ENCODE peak calls at places on chromosomes 13 and 19, in five cellular contexts. J, U, E, N and O are unnamed samples.
A peak's percentile ranks its signal among the peaks of the same experiment; 100 is the strongest.

GRCh38 chr13:67117010-67117550 is 113.1 kb downstream of the PCDH9 start:
- DNase-seq in J (no peak), U (no peak), E (no peak), N (no peak), O (no peak)

GRCh38 chr19:56836059-56836458 is 4.5 kb downstream of the PEG3 start:
- DNase-seq in J (no peak), U (no peak), E (no peak), N (no peak), O (no peak)

GRCh38 chr19:42092350-42092749 is 16.4 kb downstream of the ZNF574 start:
- DNase-seq in J (peak; percentile 52), U (peak; percentile 63), E (peak; percentile 44), N (no peak), O (peak; percentile 44)

GRCh38 chr13:84605927-84606326 is 723.7 kb upstream of the SLITRK1 start:
- DNase-seq in J (no peak), U (no peak), E (no peak), N (no peak), O (no peak)

GRCh38 chr19:11410682-11411081 is 8.4 kb downstream of the RGL3 start:
- DNase-seq in J (no peak), U (no peak), E (peak; percentile 79), N (no peak), O (peak; percentile 83)

GRCh38 chr19:995051-995827 is 5.0 kb upstream of the GRIN3B start:
- DNase-seq in J (peak; percentile 51), U (no peak), E (peak; percentile 51), N (no peak), O (peak; percentile 85)

GRCh38 chr19:49362926-49363264 is 679 bp upstream of the TEAD2 start:
- DNase-seq in J (no peak), U (peak; percentile 56), E (peak; percentile 57), N (peak; percentile 69), O (no peak)

GRCh38 chr13:26653310-26653709 is 95.8 kb downstream of the WASF3 start:
- DNase-seq in J (no peak), U (no peak), E (peak; percentile 4), N (no peak), O (peak; percentile 83)

GRCh38 chr13:114112231-114112825 is 20.1 kb downstream of the RASA3 start:
- DNase-seq in J (no peak), U (no peak), E (no peak), N (peak; percentile 25), O (no peak)

GRCh38 chr13:74191036-74191809 is 57.0 kb upstream of the KLF12 start:
- DNase-seq in J (no peak), U (no peak), E (no peak), N (no peak), O (peak; percentile 85)

GRCh38 chr13:28097503-28097902 is 2.9 kb downstream of the FLT3 start:
- DNase-seq in J (no peak), U (no peak), E (peak; percentile 69), N (no peak), O (no peak)

GRCh38 chr19:41253660-41254059 is 10.5 kb upstream of the HNRNPUL1 start:
- DNase-seq in J (no peak), U (no peak), E (no peak), N (no peak), O (no peak)

GRCh38 chr19:46861691-46862503 is 1.1 kb downstream of the ARHGAP35 start:
- DNase-seq in J (peak; percentile 24), U (peak; percentile 53), E (peak; percentile 40), N (no peak), O (peak; percentile 34)

GRCh38 chr19:48341006-48341405 is 15.7 kb downstream of the EMP3 start:
- DNase-seq in J (no peak), U (no peak), E (peak; percentile 56), N (no peak), O (peak; percentile 50)

GRCh38 chr13:100184095-100184494 is 95.2 kb downstream of the PCCA start:
- DNase-seq in J (no peak), U (no peak), E (no peak), N (no peak), O (no peak)

GRCh38 chr19:2436926-2437325 is 9.5 kb upstream of the TIMM13 start:
- DNase-seq in J (no peak), U (no peak), E (no peak), N (no peak), O (no peak)

GRCh38 chr13:37540228-37540627 is 58.3 kb downstream of the POSTN start:
- DNase-seq in J (no peak), U (no peak), E (no peak), N (no peak), O (no peak)

GRCh38 chr19:35623327-35624010 is 5.4 kb upstream of the RBM42 start:
- DNase-seq in J (no peak), U (no peak), E (no peak), N (no peak), O (no peak)

GRCh38 chr19:10086032-10086903 is at the start of gene SHFL:
- DNase-seq in J (no peak), U (peak; percentile 86), E (peak; percentile 82), N (peak; percentile 87), O (peak; percentile 62)

GRCh38 chr13:44703371-44703770 is 127.2 kb upstream of the TSC22D1 start:
- DNase-seq in J (no peak), U (no peak), E (no peak), N (no peak), O (peak; percentile 81)

GRCh38 chr19:40623403-40624239 is 22.5 kb downstream of the LTBP4 start:
- DNase-seq in J (peak; percentile 92), U (peak; percentile 92), E (peak; percentile 100), N (peak; percentile 53), O (peak; percentile 33)

GRCh38 chr13:75468098-75468497 is 13.9 kb downstream of the TBC1D4 start:
- DNase-seq in J (no peak), U (no peak), E (no peak), N (no peak), O (no peak)

GRCh38 chr13:53201454-53202225 is 173.0 kb downstream of the OLFM4 start:
- DNase-seq in J (peak; percentile 2), U (peak; percentile 19), E (peak; percentile 34), N (peak; percentile 35), O (peak; percentile 1)

GRCh38 chr19:11435833-11436313 is 438 bp downstream of the PRKCSH start:
- DNase-seq in J (no peak), U (peak; percentile 53), E (no peak), N (no peak), O (peak; percentile 19)

GRCh38 chr19:35013047-35013819 is 13.1 kb downstream of the GRAMD1A start:
- DNase-seq in J (no peak), U (peak; percentile 78), E (peak; percentile 73), N (peak; percentile 85), O (peak; percentile 58)

GRCh38 chr19:2270157-2270571 is 11.8 kb downstream of the PEAK3 start:
- DNase-seq in J (no peak), U (peak; percentile 61), E (no peak), N (peak; percentile 73), O (no peak)

GRCh38 chr19:10753305-10753704 is 35.4 kb downstream of the DNM2 start:
- DNase-seq in J (no peak), U (no peak), E (no peak), N (no peak), O (no peak)

GRCh38 chr19:6500837-6501739 is 1.0 kb downstream of the TUBB4A start:
- DNase-seq in J (no peak), U (no peak), E (no peak), N (no peak), O (no peak)

GRCh38 chr13:91014696-91015095 is 332.8 kb upstream of the MIR17HG start:
- DNase-seq in J (no peak), U (no peak), E (no peak), N (no peak), O (no peak)

GRCh38 chr19:41016488-41017071 is 25.5 kb downstream of the CYP2B6 start:
- DNase-seq in J (no peak), U (no peak), E (no peak), N (no peak), O (no peak)

GRCh38 chr13:78137404-78138142 is 218.9 kb upstream of the EDNRB start:
- DNase-seq in J (peak; percentile 27), U (no peak), E (peak; percentile 47), N (no peak), O (peak; percentile 75)